ENCODE peak calls at places on chromosomes 4 and X, in seven cellular contexts. E is dorsolateral prefrontal cortex, W is ovary, J is AG04450, P is heart right ventricle, X is astrocyte, N is psoas muscle. R is an unnamed sample.

GRCh38 chr4:32374201-32374600 is 1654.0 kb downstream of the PCDH7 start:
- DNase-seq in E (no peak), W (no peak), J (no peak), P (no peak), X (no peak), N (no peak), R (no peak)

GRCh38 chrX:87517571-87518141 is at the start of gene KLHL4:
- DNase-seq in E (peak), W (peak), J (peak), P (peak), X (peak), N (no peak), R (peak)

GRCh38 chrX:119118780-119119395 is 8.7 kb downstream of the KIAA1210 start:
- DNase-seq in E (peak), W (peak), J (no peak), P (peak), X (peak), N (peak), R (peak)

GRCh38 chrX:104156630-104157529 is at the start of gene SLC25A53:
- DNase-seq in E (peak), W (peak), J (peak), P (peak), X (peak), N (peak), R (peak)

GRCh38 chr4:1770791-1771231 is 22.3 kb upstream of the FGFR3 start:
- DNase-seq in E (no peak), W (no peak), J (no peak), P (no peak), X (no peak), N (no peak), R (no peak)

GRCh38 chrX:152861116-152861515 is 30.3 kb downstream of the NSDHL start:
- DNase-seq in E (no peak), W (no peak), J (peak), P (no peak), X (peak), N (no peak), R (no peak)

GRCh38 chr4:77015390-77015789 is 60.4 kb downstream of the CCNI start:
- DNase-seq in E (no peak), W (no peak), J (peak), P (no peak), X (peak), N (no peak), R (no peak)

GRCh38 chr4:71526626-71527406 is 188.0 kb downstream of the SLC4A4 start:
- DNase-seq in E (no peak), W (no peak), J (no peak), P (no peak), X (no peak), N (no peak), R (no peak)

GRCh38 chr4:26020896-26021295 is 106.9 kb downstream of the SMIM20 start:
- DNase-seq in E (no peak), W (no peak), J (peak), P (no peak), X (peak), N (no peak), R (no peak)

GRCh38 chrX:52031371-52031770 is 37.6 kb downstream of the MAGED4B start:
- DNase-seq in E (no peak), W (no peak), J (no peak), P (no peak), X (no peak), N (no peak), R (no peak)

GRCh38 chr4:66575024-66575696 is 904.9 kb upstream of the EPHA5 start:
- DNase-seq in E (no peak), W (no peak), J (no peak), P (no peak), X (peak), N (no peak), R (no peak)

GRCh38 chr4:108405586-108405985 is 214.8 kb upstream of the RPL34 start:
- DNase-seq in E (no peak), W (no peak), J (no peak), P (no peak), X (no peak), N (no peak), R (no peak)

GRCh38 chr4:86596802-86597201 is 2.7 kb downstream of the PTPN13 start:
- DNase-seq in E (no peak), W (no peak), J (no peak), P (no peak), X (no peak), N (no peak), R (no peak)

GRCh38 chr4:38490753-38491446 is 173.1 kb upstream of the KLF3 start:
- DNase-seq in E (no peak), W (no peak), J (no peak), P (peak), X (no peak), N (no peak), R (no peak)

GRCh38 chr4:76809594-76810305 is 88.2 kb downstream of the SOWAHB start:
- DNase-seq in E (no peak), W (no peak), J (no peak), P (no peak), X (peak), N (no peak), R (no peak)

GRCh38 chr4:113981591-113981990 is 2.1 kb upstream of the ARSJ start:
- DNase-seq in E (no peak), W (no peak), J (no peak), P (no peak), X (no peak), N (no peak), R (no peak)

GRCh38 chr4:7432531-7433375 is 2.0 kb downstream of the PSAPL1 start:
- DNase-seq in E (no peak), W (peak), J (no peak), P (no peak), X (no peak), N (peak), R (no peak)

GRCh38 chr4:105050896-105051295 is 95.8 kb upstream of the TET2 start:
- DNase-seq in E (no peak), W (no peak), J (no peak), P (no peak), X (peak), N (no peak), R (no peak)

GRCh38 chr4:185573651-185574199 is 38.4 kb upstream of the PDLIM3 start:
- DNase-seq in E (no peak), W (no peak), J (no peak), P (peak), X (peak), N (peak), R (no peak)

GRCh38 chr4:55684276-55684675 is 48.2 kb upstream of the NMU start:
- DNase-seq in E (no peak), W (no peak), J (no peak), P (no peak), X (no peak), N (no peak), R (no peak)

GRCh38 chr4:55681430-55681829 is 45.3 kb upstream of the NMU start:
- DNase-seq in E (no peak), W (no peak), J (no peak), P (no peak), X (no peak), N (no peak), R (no peak)

DNA sequence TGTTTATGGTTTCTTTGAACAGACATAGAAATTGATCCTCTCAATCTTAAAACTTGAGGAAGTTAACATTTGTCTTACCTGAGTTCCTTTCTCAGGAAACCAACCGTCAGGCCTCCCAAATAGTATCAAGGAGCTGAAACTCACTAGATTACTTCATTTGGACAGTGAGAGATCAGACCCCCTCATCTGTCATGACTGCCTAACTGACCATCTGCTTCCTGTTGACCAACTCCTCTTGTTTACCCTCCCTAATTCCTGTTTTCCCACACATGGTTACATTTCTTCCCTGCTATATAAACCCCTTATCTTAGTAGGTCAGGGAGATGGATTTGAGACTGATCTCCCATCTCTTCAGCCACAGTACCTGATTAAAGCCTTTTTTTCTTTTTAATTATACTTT is 46.2 kb upstream of the NMU start:
- DNase-seq in E (no peak), W (no peak), J (no peak), P (no peak), X (no peak), N (no peak), R (no peak)
- TF ChIP-seq CTCF in E (no peak), W (no peak), J (no peak), P (no peak), X (no peak), N (no peak), R (no peak)

GRCh38 chrX:29911673-29912072 is 303.7 kb upstream of the MAGEB2 start:
- DNase-seq in E (no peak), W (no peak), J (no peak), P (no peak), X (no peak), N (no peak), R (no peak)
- TF ChIP-seq CTCF in E (no peak), W (no peak), J (no peak), P (no peak), X (no peak), N (no peak), R (no peak)

GRCh38 chrX:136211766-136212556 is 39.2 kb downstream of the MAP7D3 start:
- DNase-seq in E (no peak), W (no peak), J (no peak), P (no peak), X (no peak), N (peak), R (no peak)
- TF ChIP-seq CTCF in E (no peak), W (no peak), J (no peak), P (no peak), X (no peak), N (no peak), R (no peak)

DNA sequence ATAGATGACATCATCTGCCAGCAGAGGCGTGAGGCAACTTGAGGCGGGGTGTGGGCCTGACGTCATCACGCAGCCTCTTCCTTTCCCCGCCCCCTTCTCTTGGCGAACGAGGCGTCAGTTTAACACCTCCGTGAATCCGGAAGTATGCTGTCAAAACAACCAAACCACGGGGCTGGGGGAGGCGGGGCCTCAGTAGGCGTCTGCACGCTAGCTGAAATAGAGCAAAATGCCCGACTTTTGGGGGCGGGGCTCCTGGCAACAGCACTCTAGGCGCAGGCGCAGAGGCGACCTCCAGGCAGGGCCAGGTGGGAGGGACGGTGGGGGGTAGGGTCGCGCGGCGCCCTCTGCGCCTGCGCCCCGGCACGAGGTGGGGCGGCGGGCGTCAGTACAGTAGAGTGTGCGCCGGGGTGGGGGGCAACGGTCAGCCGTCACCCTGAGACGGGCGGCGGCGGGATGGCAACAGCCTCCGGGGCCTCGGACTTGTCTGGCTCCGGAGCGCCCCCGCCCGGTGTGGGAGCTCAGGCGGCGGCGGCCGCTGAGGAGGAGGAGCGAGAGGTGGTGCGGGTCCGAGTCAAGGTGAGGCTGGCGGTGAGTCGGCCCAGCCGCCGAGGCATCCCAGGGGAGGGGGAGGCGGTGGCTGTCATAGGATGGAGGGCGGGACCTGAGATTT is at the start of gene TBC1D25:
- DNase-seq in E (peak), W (peak), J (peak), P (peak), X (peak), N (peak), R (peak)
- TF ChIP-seq CTCF in E (peak), W (peak), J (peak), P (no peak), X (no peak), N (peak), R (peak)

GRCh38 chr4:153776601-153777000 is 12.3 kb downstream of the SFRP2 start:
- DNase-seq in E (no peak), W (no peak), J (no peak), P (no peak), X (no peak), N (no peak), R (no peak)

GRCh38 chr4:153773236-153773690 is 13.4 kb upstream of the RNF175 start:
- DNase-seq in E (no peak), W (no peak), J (no peak), P (no peak), X (no peak), N (no peak), R (no peak)

GRCh38 chr4:153766758-153767157 is 6.9 kb upstream of the RNF175 start:
- DNase-seq in E (no peak), W (no peak), J (no peak), P (no peak), X (no peak), N (no peak), R (no peak)

GRCh38 chr4:153765836-153766235 is 6.0 kb upstream of the RNF175 start:
- DNase-seq in E (no peak), W (no peak), J (no peak), P (no peak), X (no peak), N (no peak), R (no peak)

DNA sequence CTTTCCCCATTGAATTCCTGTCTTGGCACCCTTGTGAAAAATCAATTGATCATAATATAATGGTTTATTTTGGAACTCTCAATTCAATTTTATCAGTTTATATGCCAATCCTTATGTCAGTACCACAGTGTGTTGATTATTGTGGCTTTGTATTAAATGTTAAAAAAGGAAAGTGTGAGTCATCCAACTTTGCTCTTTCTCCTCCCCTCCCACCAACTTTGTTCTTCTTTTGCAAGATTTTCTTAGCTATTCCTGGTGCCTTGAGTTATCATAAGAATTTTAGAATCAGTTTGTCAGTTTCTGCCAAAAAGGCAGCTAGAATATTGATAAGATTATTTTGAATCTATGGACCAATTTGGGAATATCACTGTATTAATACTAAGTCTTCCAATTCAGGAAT is 11.2 kb upstream of the RNF175 start:
- DNase-seq in E (no peak), W (no peak), J (no peak), P (no peak), X (no peak), N (no peak), R (no peak)
- TF ChIP-seq CTCF in E (no peak), W (no peak), J (no peak), P (no peak), X (no peak), N (no peak), R (no peak)

GRCh38 chrX:150212672-150213480 is 150.2 kb upstream of the MAMLD1 start:
- DNase-seq in E (no peak), W (no peak), J (no peak), P (peak), X (no peak), N (no peak), R (no peak)
- TF ChIP-seq CTCF in E (no peak), W (no peak), J (no peak), P (no peak), X (no peak), N (peak), R (no peak)

GRCh38 chr4:112058433-112058832 is 86.8 kb upstream of the FAM241A start:
- DNase-seq in E (no peak), W (no peak), J (no peak), P (no peak), X (peak), N (no peak), R (no peak)

GRCh38 chr4:112061418-112061817 is 83.8 kb upstream of the FAM241A start:
- DNase-seq in E (no peak), W (no peak), J (no peak), P (no peak), X (no peak), N (no peak), R (no peak)

GRCh38 chr4:112057479-112057878 is 87.8 kb upstream of the FAM241A start:
- DNase-seq in E (no peak), W (no peak), J (no peak), P (no peak), X (no peak), N (no peak), R (no peak)

GRCh38 chr4:112060212-112060611 is 85.0 kb upstream of the FAM241A start:
- DNase-seq in E (no peak), W (no peak), J (no peak), P (no peak), X (no peak), N (no peak), R (no peak)

GRCh38 chr4:112063260-112063659 is 82.0 kb upstream of the FAM241A start:
- DNase-seq in E (no peak), W (no peak), J (no peak), P (no peak), X (no peak), N (no peak), R (no peak)
- TF ChIP-seq CTCF in E (no peak), W (no peak), J (no peak), P (no peak), X (no peak), N (no peak), R (no peak)

GRCh38 chrX:36683507-36683906 is 324.7 kb upstream of the FAM47C start:
- DNase-seq in E (no peak), W (no peak), J (no peak), P (no peak), X (no peak), N (no peak), R (no peak)

DNA sequence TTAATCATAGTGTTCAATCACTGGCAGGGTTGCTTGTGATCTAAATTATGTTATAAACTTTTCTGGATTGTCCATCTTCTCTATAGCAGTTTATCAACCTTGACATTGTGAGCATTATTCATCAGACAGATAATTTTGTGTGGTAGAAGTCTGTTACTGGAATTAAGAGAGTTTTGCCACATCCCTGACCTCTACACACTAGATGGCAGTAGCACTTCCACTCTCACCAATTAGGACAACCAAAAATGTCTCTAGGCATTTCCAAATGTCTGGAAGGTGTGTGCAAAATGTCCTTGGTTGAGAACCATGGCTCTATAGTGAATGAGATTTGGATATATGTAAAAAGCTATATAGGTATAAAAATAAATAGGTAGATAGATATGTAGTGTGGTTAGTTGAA is 324.1 kb upstream of the FAM47C start:
- DNase-seq in E (no peak), W (no peak), J (no peak), P (no peak), X (no peak), N (no peak), R (no peak)
- TF ChIP-seq CTCF in E (no peak), W (no peak), J (no peak), P (no peak), X (no peak), N (no peak), R (no peak)

GRCh38 chr4:98260047-98260578 is 1.1 kb upstream of the RAP1GDS1 start:
- DNase-seq in E (peak), W (peak), J (no peak), P (no peak), X (peak), N (peak), R (peak)

GRCh38 chr4:98261291-98262271 is at the start of gene RAP1GDS1:
- DNase-seq in E (peak), W (peak), J (peak), P (peak), X (peak), N (peak), R (no peak)

GRCh38 chr4:98262431-98262830 is 1.2 kb downstream of the RAP1GDS1 start:
- DNase-seq in E (no peak), W (no peak), J (no peak), P (no peak), X (no peak), N (no peak), R (no peak)

GRCh38 chr4:98260579-98261290 is 449 bp upstream of the RAP1GDS1 start:
- DNase-seq in E (peak), W (peak), J (peak), P (peak), X (peak), N (peak), R (peak)
- TF ChIP-seq CTCF in E (no peak), W (no peak), J (no peak), P (no peak), X (no peak), N (no peak), R (no peak)